ENCODE peak calls at places on chromosomes 1 and 21, in four cellular contexts. W, O, Q and Z are unnamed samples.

GRCh38 chr1:56803561-56804156 is 15.5 kb downstream of the FYB2 start:
- DNase-seq in W (peak; percentile 34), O (peak; percentile 32), Q (no peak), Z (no peak)

GRCh38 chr1:42913426-42914091 is 45.1 kb downstream of the SLC2A1 start:
- DNase-seq in W (peak; percentile 67), O (peak; percentile 67), Q (peak; percentile 64), Z (peak; percentile 72)

GRCh38 chr21:34640858-34641257 is 25.9 kb upstream of the RCAN1 start:
- DNase-seq in W (no peak), O (no peak), Q (no peak), Z (no peak)

GRCh38 chr1:218718977-218719376 is 373.8 kb downstream of the TGFB2 start:
- DNase-seq in W (no peak), O (no peak), Q (no peak), Z (no peak)

GRCh38 chr1:159918041-159918917 is 7.0 kb downstream of the TAGLN2 start:
- DNase-seq in W (no peak), O (no peak), Q (no peak), Z (no peak)

GRCh38 chr1:164515221-164515620 is 43.8 kb upstream of the PBX1 start:
- DNase-seq in W (no peak), O (no peak), Q (no peak), Z (no peak)

GRCh38 chr1:93537924-93538323 is 90.0 kb downstream of the FNBP1L start:
- DNase-seq in W (no peak), O (no peak), Q (no peak), Z (no peak)

GRCh38 chr1:61496501-61496900 is 228.4 kb downstream of the TM2D1 start:
- DNase-seq in W (no peak), O (no peak), Q (no peak), Z (no peak)

GRCh38 chr1:20153000-20153418 is 13.9 kb downstream of the PLA2G2F start:
- DNase-seq in W (peak; percentile 14), O (no peak), Q (no peak), Z (peak; percentile 61)

GRCh38 chr21:41703857-41704501 is 62.9 kb downstream of the RIPK4 start:
- DNase-seq in W (no peak), O (no peak), Q (no peak), Z (no peak)

GRCh38 chr21:26846036-26846931 is 1.1 kb upstream of the ADAMTS1 start:
- DNase-seq in W (peak; percentile 76), O (no peak), Q (no peak), Z (no peak)

GRCh38 chr21:41121785-41122415 is 46.1 kb upstream of the BACE2 start:
- DNase-seq in W (peak; percentile 61), O (peak; percentile 54), Q (peak; percentile 1), Z (peak; percentile 68)

GRCh38 chr1:157310401-157310800 is 172.2 kb upstream of the ETV3 start:
- DNase-seq in W (no peak), O (no peak), Q (no peak), Z (no peak)

DNA sequence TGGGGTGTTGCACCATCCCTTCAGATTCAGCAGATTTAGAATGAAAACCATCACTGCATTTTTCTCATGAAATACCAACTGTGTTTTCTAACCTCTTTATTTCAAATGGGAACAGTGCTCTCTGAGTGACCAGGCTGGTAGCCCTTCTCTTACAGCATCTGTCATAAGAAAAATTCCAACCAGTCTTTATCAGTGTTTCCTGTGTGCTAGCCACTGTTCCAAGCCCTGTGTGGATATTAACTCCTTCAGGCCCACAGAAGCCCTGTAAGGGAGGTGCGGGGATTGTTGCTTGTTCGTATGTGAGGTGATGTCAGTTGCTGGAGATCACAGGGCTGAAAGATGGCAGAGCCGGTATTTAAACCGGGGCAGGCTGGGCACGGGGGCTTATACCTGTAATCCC is 19.1 kb downstream of the H6PD start:
- DNase-seq in W (peak; percentile 64), O (no peak), Q (no peak), Z (no peak)
- TF ChIP-seq CTCF in W (no peak), O (no peak), Q (no peak), Z (no peak)

DNA sequence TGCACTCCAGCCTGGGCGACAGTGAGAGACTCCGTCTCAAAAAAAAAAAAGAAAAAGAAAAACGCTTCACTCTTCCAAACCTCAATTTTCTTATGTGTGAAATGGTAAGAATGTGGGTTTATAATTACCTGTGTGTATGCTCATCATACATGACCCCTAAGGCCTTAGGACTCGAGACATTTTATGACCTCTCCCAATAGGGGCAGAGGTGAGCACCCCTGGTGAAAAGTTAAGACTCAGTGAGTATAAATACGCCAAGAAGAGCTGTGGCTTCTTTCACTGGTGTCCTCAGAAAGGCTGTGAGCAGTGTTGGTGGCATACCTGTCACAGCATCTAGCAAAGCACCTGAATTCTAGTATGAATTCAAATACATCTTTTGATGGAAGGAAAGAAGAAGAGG is 7.8 kb upstream of the FCMR start:
- DNase-seq in W (no peak), O (no peak), Q (no peak), Z (no peak)
- TF ChIP-seq GABPA in W (no peak), O (no peak), Q (no peak), Z (no peak)

GRCh38 chr1:185720633-185721272 is 13.4 kb upstream of the HMCN1 start:
- DNase-seq in W (no peak), O (no peak), Q (no peak), Z (no peak)

GRCh38 chr1:185721553-185721952 is 12.6 kb upstream of the HMCN1 start:
- DNase-seq in W (no peak), O (no peak), Q (no peak), Z (no peak)

GRCh38 chr1:185716095-185716494 is 18.1 kb upstream of the HMCN1 start:
- DNase-seq in W (no peak), O (no peak), Q (no peak), Z (no peak)

GRCh38 chr1:185719021-185719420 is 15.2 kb upstream of the HMCN1 start:
- DNase-seq in W (no peak), O (no peak), Q (no peak), Z (no peak)
- TF ChIP-seq CTCF in W (peak; percentile 54), O (no peak), Q (no peak), Z (no peak)

GRCh38 chr1:246246430-246246829 is 260.6 kb downstream of the SMYD3 start:
- DNase-seq in W (no peak), O (no peak), Q (no peak), Z (no peak)
- TF ChIP-seq GABPA in W (no peak), O (no peak), Q (no peak), Z (no peak)

GRCh38 chr21:45954271-45954670 is 27.3 kb upstream of the COL6A1 start:
- DNase-seq in W (peak; percentile 31), O (no peak), Q (no peak), Z (no peak)
- TF ChIP-seq CTCF in W (no peak), O (peak; percentile 23), Q (no peak), Z (no peak)